ENCODE peak calls at places on chromosomes 2 and 18, in ten cellular contexts. M is neural crest cell, G is astrocyte of the cerebellum, N is NCI-H524, B is SK-MEL-5, J is AG04450, R is cardiac muscle cell, Q is posterior vena cava, K is HCEC 1CT, H is NCI-H1105. O is an unnamed sample.

GRCh38 chr2:23551875-23552274 is 166.9 kb downstream of the KLHL29 start:
- DNase-seq in M (no peak), G (no peak), N (no peak), B (no peak), J (no peak), R (no peak), Q (no peak), K (no peak), H (no peak), O (no peak)

GRCh38 chr18:34834897-34835296 is 124.8 kb downstream of the DTNA start:
- DNase-seq in M (no peak), G (no peak), N (no peak), B (no peak), J (no peak), R (peak; percentile 9), Q (no peak), K (no peak), H (no peak), O (no peak)

GRCh38 chr18:62064361-62064760 is 122.5 kb downstream of the PIGN start:
- DNase-seq in M (no peak), G (no peak), N (no peak), B (no peak), J (no peak), R (no peak), Q (no peak), K (no peak), H (no peak), O (no peak)

GRCh38 chr2:239157269-239157668 is 243.6 kb downstream of the HDAC4 start:
- DNase-seq in M (no peak), G (no peak), N (no peak), B (no peak), J (no peak), R (no peak), Q (peak; percentile 29), K (no peak), H (no peak), O (no peak)

GRCh38 chr18:28357785-28358401 is 181.0 kb upstream of the CDH2 start:
- DNase-seq in M (no peak), G (no peak), N (peak; percentile 6), B (peak; percentile 53), J (no peak), R (peak; percentile 3), Q (no peak), K (peak; percentile 69), H (no peak), O (no peak)

GRCh38 chr18:76970749-76971148 is 148.4 kb downstream of the ZNF236 start:
- DNase-seq in M (no peak), G (no peak), N (no peak), B (no peak), J (no peak), R (no peak), Q (no peak), K (no peak), H (no peak), O (no peak)

GRCh38 chr2:96139181-96139758 is 968 bp upstream of the ASTL start:
- DNase-seq in M (no peak), G (no peak), N (no peak), B (no peak), J (no peak), R (no peak), Q (no peak), K (no peak), H (no peak), O (no peak)

GRCh38 chr2:235591921-235592320 is 98.1 kb downstream of the AGAP1 start:
- DNase-seq in M (no peak), G (no peak), N (no peak), B (no peak), J (no peak), R (no peak), Q (peak; percentile 61), K (no peak), H (no peak), O (no peak)

GRCh38 chr2:69576895-69577294 is 66.6 kb downstream of the AAK1 start:
- DNase-seq in M (no peak), G (no peak), N (no peak), B (no peak), J (no peak), R (no peak), Q (no peak), K (no peak), H (no peak), O (no peak)

GRCh38 chr2:121664713-121665112 is 15.5 kb upstream of the CLASP1 start:
- DNase-seq in M (no peak), G (no peak), N (no peak), B (no peak), J (no peak), R (no peak), Q (no peak), K (no peak), H (no peak), O (no peak)

GRCh38 chr18:43589611-43590151 is 312.4 kb upstream of the SYT4 start:
- DNase-seq in M (no peak), G (no peak), N (no peak), B (no peak), J (no peak), R (no peak), Q (peak; percentile 72), K (no peak), H (no peak), O (no peak)

O was measured in stimulated activated naive B cell treated with anti-CD40 and anti-IgM and Interleukin-4, amounts not matched to agents 10 μg/mL and 1 μg/mL and 100 μg/mL, for 72 hours.